ENCODE peak calls at places on chromosomes 13 and 19, in eight cellular contexts. P, E, N, Y, H, C, J and W are unnamed samples.

GRCh38 chr19:4456843-4457653 is 546 bp downstream of the UBXN6 start:
- DNase-seq in P (peak), E (no peak), N (no peak), Y (peak), H (peak), C (no peak), J (peak), W (no peak)

GRCh38 chr13:113018676-113019465 is 49.9 kb downstream of the MCF2L start:
- DNase-seq in P (no peak), E (no peak), N (no peak), Y (no peak), H (no peak), C (no peak), J (no peak), W (no peak)

GRCh38 chr19:21221653-21222052 is 79.8 kb downstream of the ZNF431 start:
- DNase-seq in P (no peak), E (no peak), N (no peak), Y (no peak), H (no peak), C (no peak), J (no peak), W (no peak)

GRCh38 chr19:47264629-47265028 is 8.3 kb downstream of the CCDC9 start:
- DNase-seq in P (no peak), E (no peak), N (no peak), Y (no peak), H (no peak), C (no peak), J (no peak), W (no peak)

GRCh38 chr19:30245401-30246039 is 126.7 kb upstream of the ZNF536 start:
- DNase-seq in P (no peak), E (no peak), N (no peak), Y (no peak), H (no peak), C (no peak), J (no peak), W (no peak)

GRCh38 chr19:7928741-7929701 is 3.1 kb upstream of the CTXN1 start:
- DNase-seq in P (peak), E (no peak), N (peak), Y (no peak), H (peak), C (peak), J (no peak), W (peak)

GRCh38 chr13:23433171-23434153 is at the start of gene SACS:
- DNase-seq in P (peak), E (no peak), N (no peak), Y (peak), H (no peak), C (peak), J (no peak), W (no peak)

GRCh38 chr13:40812724-40813445 is 23.5 kb downstream of the SLC25A15 start:
- DNase-seq in P (peak), E (no peak), N (no peak), Y (no peak), H (no peak), C (peak), J (no peak), W (no peak)

GRCh38 chr19:40280608-40281221 is 4.4 kb downstream of the AKT2 start:
- DNase-seq in P (no peak), E (no peak), N (no peak), Y (no peak), H (no peak), C (no peak), J (peak), W (no peak)